ENCODE peak calls at places on chromosomes 16 and 17, in seven cellular contexts. E is Panc1; H is mucosa of descending colon; Q is CD4-positive, CD25-positive, alpha-beta regulatory T cell; X is cardiac muscle cell; T is GM23338; F is fibroblast of the aortic adventitia. K is an unnamed sample.

GRCh38 chr17:21510686-21511367 is 134.7 kb downstream of the KCNJ12 start:
- DNase-seq in F (no peak), T (no peak), H (no peak), E (no peak), Q (no peak), X (no peak), K (no peak)

GRCh38 chr17:31746884-31747495 is 112.1 kb downstream of the COPRS start:
- DNase-seq in E (no peak), Q (no peak), T (no peak), F (no peak), X (no peak), H (no peak), K (no peak)

GRCh38 chr16:56269824-56270684 is 78.8 kb downstream of the GNAO1 start:
- DNase-seq in X (peak; percentile 70), T (peak; percentile 66), Q (no peak), F (peak; percentile 22), H (no peak), E (no peak), K (no peak)

GRCh38 chr17:20073056-20073979 is 64.2 kb downstream of the SPECC1 start:
- DNase-seq in H (peak; percentile 63), E (no peak), F (peak; percentile 7), Q (no peak), T (peak; percentile 40), X (peak; percentile 84), K (no peak)

GRCh38 chr17:3602499-3602898 is 6.7 kb downstream of the TRPV1 start:
- DNase-seq in X (peak; percentile 36), H (no peak), Q (peak; percentile 6), T (peak; percentile 94), E (peak; percentile 15), F (peak; percentile 36), K (peak; percentile 84)

GRCh38 chr16:11670171-11671131 is 2.2 kb downstream of the SNN start:
- DNase-seq in T (no peak), F (no peak), H (no peak), X (no peak), E (no peak), Q (peak; percentile 56), K (no peak)

GRCh38 chr17:14359251-14359939 is 58.5 kb downstream of the HS3ST3B1 start:
- DNase-seq in X (no peak), Q (no peak), F (no peak), H (no peak), T (no peak), E (no peak), K (peak; percentile 93)

GRCh38 chr16:25014500-25015147 is 545 bp downstream of the ARHGAP17 start:
- DNase-seq in H (peak; percentile 75), X (peak; percentile 52), T (peak; percentile 70), E (no peak), Q (peak; percentile 23), F (peak; percentile 64), K (peak; percentile 42)

GRCh38 chr16:22324787-22325597 is 27.8 kb downstream of the POLR3E start:
- DNase-seq in T (no peak), E (no peak), H (no peak), F (no peak), X (no peak), Q (no peak), K (no peak)

GRCh38 chr16:27217256-27217655 is 13.9 kb downstream of the KDM8 start:
- DNase-seq in F (peak; percentile 85), E (no peak), X (peak; percentile 64), T (peak; percentile 69), Q (no peak), H (no peak), K (no peak)

GRCh38 chr16:9107025-9107970 is 15.9 kb downstream of the HAPSTR1 start:
- DNase-seq in X (no peak), F (no peak), E (no peak), Q (no peak), H (no peak), T (no peak), K (no peak)

GRCh38 chr17:60896996-60897395 is 219.3 kb downstream of the BCAS3 start:
- DNase-seq in E (no peak), F (no peak), T (no peak), Q (no peak), X (no peak), H (no peak), K (no peak)

GRCh38 chr17:245611-246010 is 64.2 kb upstream of the DOC2B start:
- DNase-seq in E (no peak), T (no peak), X (no peak), H (peak; percentile 30), Q (no peak), F (no peak), K (no peak)

GRCh38 chr17:835263-835662 is 53.1 kb downstream of the MRM3 start:
- DNase-seq in T (peak; percentile 90), H (no peak), Q (no peak), X (peak; percentile 95), E (no peak), F (peak; percentile 99), K (no peak)

GRCh38 chr16:17306745-17307144 is 164.0 kb downstream of the XYLT1 start:
- DNase-seq in H (no peak), X (no peak), F (no peak), E (no peak), Q (no peak), T (no peak), K (no peak)

GRCh38 chr16:72426416-72426815 is 254.5 kb upstream of the PMFBP1 start:
- DNase-seq in Q (no peak), E (no peak), X (no peak), H (no peak), T (no peak), F (no peak), K (no peak)

GRCh38 chr17:8366231-8366630 is 10.3 kb downstream of the KRABD2 start:
- DNase-seq in X (peak; percentile 89), T (no peak), Q (no peak), H (no peak), F (peak; percentile 92), E (no peak), K (no peak)

GRCh38 chr17:50356892-50357510 is 11.1 kb downstream of the XYLT2 start:
- DNase-seq in X (no peak), E (no peak), Q (no peak), F (no peak), T (no peak), H (no peak), K (no peak)

GRCh38 chr16:87074635-87075318 is 242.4 kb downstream of the C16orf95 start:
- DNase-seq in Q (no peak), F (no peak), E (no peak), T (no peak), H (no peak), X (no peak), K (peak; percentile 83)

GRCh38 chr17:79779661-79780365 is 1.9 kb downstream of the CBX2 start:
- DNase-seq in H (no peak), Q (no peak), T (no peak), F (no peak), E (no peak), X (no peak), K (no peak)

GRCh38 chr16:87423429-87423828 is 31.3 kb downstream of the MAP1LC3B start:
- DNase-seq in X (no peak), H (no peak), F (no peak), E (no peak), T (no peak), Q (no peak), K (no peak)

GRCh38 chr16:73610160-73610559 is 562.2 kb upstream of the ZFHX3 start:
- DNase-seq in E (no peak), T (peak; percentile 16), X (no peak), Q (no peak), H (no peak), F (no peak), K (no peak)

GRCh38 chr16:19696312-19696711 is 21.7 kb downstream of the KNOP1 start:
- DNase-seq in E (peak; percentile 69), F (peak; percentile 94), Q (peak; percentile 22), X (peak; percentile 91), H (peak; percentile 80), T (no peak), K (no peak)

GRCh38 chr16:85924675-85925074 is 25.7 kb downstream of the IRF8 start:
- DNase-seq in F (peak; percentile 17), E (no peak), X (peak; percentile 35), Q (no peak), T (no peak), H (no peak), K (no peak)

DNA sequence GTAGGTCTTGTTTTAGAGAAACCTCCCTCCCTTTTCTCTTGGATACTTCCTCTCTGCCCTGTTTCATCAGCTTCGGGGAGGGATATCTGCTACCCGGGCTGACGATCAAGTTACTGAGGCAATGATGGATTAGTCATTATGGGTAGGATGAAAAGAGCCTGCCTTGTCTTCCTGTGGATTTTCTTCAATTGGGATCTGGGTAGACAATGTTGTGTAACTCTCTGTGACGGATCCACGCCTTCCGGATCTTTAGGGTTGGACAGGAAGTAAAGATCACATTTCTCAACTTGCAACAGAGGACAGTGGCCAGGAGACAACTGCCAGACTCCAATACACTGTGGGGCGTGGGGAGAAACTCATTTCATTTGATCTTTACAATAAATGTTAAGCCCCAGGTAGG is 11.3 kb upstream of the CHST6 start:
- DNase-seq in Q (no peak), H (no peak), F (peak; percentile 92), T (no peak), E (no peak), X (peak; percentile 94), K (no peak)
- H3K4me3 ChIP-seq in Q (no peak overlapping the region), H (no peak overlapping the region), F (no peak overlapping the region), T (no peak overlapping the region), E (no peak overlapping the region), X (no peak overlapping the region), K (no peak overlapping the region)

GRCh38 chr17:17144061-17144460 is 62.1 kb downstream of the PLD6 start:
- DNase-seq in Q (no peak), E (no peak), T (no peak), F (no peak), H (no peak), X (no peak), K (no peak)
- H3K4me3 ChIP-seq in Q (no peak overlapping the region), E (no peak overlapping the region), T (no peak overlapping the region), F (no peak overlapping the region), H (no peak overlapping the region), X (no peak overlapping the region), K (no peak overlapping the region)

DNA sequence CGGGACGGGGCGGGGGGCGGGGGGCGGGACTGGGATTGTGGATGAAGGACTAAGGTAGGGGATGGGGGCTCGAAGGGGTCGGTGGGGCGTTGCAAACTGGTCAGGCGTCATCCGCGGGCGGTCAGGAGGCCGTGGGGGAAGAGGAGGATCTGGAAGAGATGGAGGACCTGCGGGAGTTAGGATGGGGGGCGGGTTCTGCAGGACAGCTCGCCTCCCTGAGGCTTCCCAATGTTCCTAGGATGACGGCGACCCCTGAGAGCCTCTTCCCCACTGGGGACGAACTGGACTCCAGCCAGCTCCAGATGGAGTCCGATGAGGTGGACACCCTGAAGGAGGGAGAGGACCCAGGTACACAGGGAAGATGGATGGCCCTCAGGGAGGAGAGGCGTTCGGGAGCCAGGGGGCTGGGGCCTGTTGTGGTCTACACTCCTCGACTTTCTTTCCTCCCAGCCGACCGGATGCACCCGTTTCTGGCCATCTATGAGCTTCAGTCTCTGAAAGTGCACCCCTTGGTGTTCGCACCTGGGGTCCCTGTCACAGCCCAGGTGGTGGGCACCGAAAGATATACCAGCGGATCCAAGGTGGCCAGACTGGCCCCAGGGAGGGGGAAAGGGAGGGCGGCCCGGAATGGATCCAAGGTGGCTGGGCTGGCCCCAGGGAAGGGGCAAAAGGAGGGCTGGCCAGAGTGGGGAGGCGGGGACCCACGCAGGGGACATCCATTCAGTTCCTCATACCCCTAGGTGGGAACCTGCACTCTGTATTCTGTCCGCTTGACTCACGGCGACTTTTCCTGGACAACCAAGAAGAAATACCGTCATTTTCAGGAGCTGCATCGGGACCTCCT is 804 bp downstream of the PLD2 start:
- DNase-seq in X (peak; percentile 6), E (no peak), T (no peak), H (peak; percentile 58), Q (no peak), F (no peak), K (no peak)
- H3K4me3 ChIP-seq in X (peak overlapping the region; percentile 52), E (peak overlapping the region; percentile 52), T (peak overlapping the region; percentile 77), H (peak overlapping the region; percentile 61), Q (no peak overlapping the region), F (peak overlapping the region; percentile 77), K (peak overlapping the region; percentile 86)

GRCh38 chr16:53643474-53643873 is 60.2 kb downstream of the RPGRIP1L start:
- DNase-seq in F (no peak), T (no peak), H (no peak), Q (no peak), X (no peak), E (no peak), K (no peak)
- H3K4me3 ChIP-seq in F (no peak overlapping the region), T (no peak overlapping the region), H (no peak overlapping the region), Q (no peak overlapping the region), X (no peak overlapping the region), E (no peak overlapping the region), K (no peak overlapping the region)

K was measured in OCI-LY7.